ENCODE peak calls at places on chromosomes 3 and 15, in nine cellular contexts. A, R, P, U, B, K, F, J and N are unnamed samples.

GRCh38 chr3:110567032-110567431 is 504.6 kb upstream of the NECTIN3 start:
- DNase-seq in A (no peak), R (peak), P (no peak), U (no peak), B (no peak), K (no peak), F (no peak), J (no peak), N (no peak)

GRCh38 chr15:66952756-66953522 is 112.5 kb upstream of the SMAD3 start:
- DNase-seq in A (no peak), R (no peak), P (no peak), U (no peak), B (no peak), K (no peak), F (no peak), J (no peak), N (no peak)

GRCh38 chr3:143832433-143832832 is 15.8 kb downstream of the SLC9A9 start:
- DNase-seq in A (no peak), R (no peak), P (peak), U (no peak), B (no peak), K (no peak), F (no peak), J (no peak), N (no peak)

GRCh38 chr15:89841306-89841705 is 26.7 kb upstream of the ANPEP start:
- DNase-seq in A (no peak), R (no peak), P (no peak), U (no peak), B (no peak), K (no peak), F (no peak), J (no peak), N (no peak)

GRCh38 chr3:27728195-27729087 is 6.3 kb upstream of the EOMES start:
- DNase-seq in A (no peak), R (no peak), P (no peak), U (no peak), B (peak), K (no peak), F (peak), J (no peak), N (no peak)

GRCh38 chr3:136731274-136731884 is 20.8 kb downstream of the STAG1 start:
- DNase-seq in A (no peak), R (no peak), P (no peak), U (no peak), B (no peak), K (no peak), F (no peak), J (no peak), N (no peak)

GRCh38 chr3:52404391-52404790 is 40.5 kb downstream of the SEMA3G start:
- DNase-seq in A (no peak), R (no peak), P (no peak), U (no peak), B (no peak), K (no peak), F (no peak), J (no peak), N (no peak)

GRCh38 chr15:62549345-62549970 is 384.4 kb upstream of the C2CD4B start:
- DNase-seq in A (no peak), R (peak), P (peak), U (no peak), B (peak), K (no peak), F (no peak), J (no peak), N (peak)

GRCh38 chr15:64710664-64711441 is 64.5 kb downstream of the RBPMS2 start:
- DNase-seq in A (no peak), R (no peak), P (no peak), U (no peak), B (no peak), K (no peak), F (no peak), J (no peak), N (no peak)

GRCh38 chr3:186220365-186220764 is 111.5 kb upstream of the ETV5 start:
- DNase-seq in A (no peak), R (no peak), P (no peak), U (no peak), B (no peak), K (no peak), F (no peak), J (no peak), N (no peak)

GRCh38 chr3:177459397-177459796 is 262.1 kb upstream of the TBL1XR1 start:
- DNase-seq in A (no peak), R (peak), P (peak), U (no peak), B (no peak), K (no peak), F (no peak), J (no peak), N (peak)

GRCh38 chr3:138493804-138494606 is 59.6 kb downstream of the ESYT3 start:
- DNase-seq in A (no peak), R (peak), P (peak), U (peak), B (no peak), K (no peak), F (no peak), J (no peak), N (no peak)

GRCh38 chr3:4797201-4797600 is 182.0 kb upstream of the BHLHE40 start:
- DNase-seq in A (no peak), R (peak), P (no peak), U (no peak), B (no peak), K (no peak), F (no peak), J (no peak), N (no peak)

GRCh38 chr15:100889359-100890058 is 9.9 kb downstream of the ALDH1A3 start:
- DNase-seq in A (no peak), R (peak), P (peak), U (no peak), B (no peak), K (no peak), F (no peak), J (no peak), N (peak)

GRCh38 chr3:21665444-21665843 is 85.6 kb downstream of the ZNF385D start:
- DNase-seq in A (no peak), R (peak), P (no peak), U (no peak), B (no peak), K (no peak), F (no peak), J (no peak), N (no peak)

GRCh38 chr15:64864080-64864479 is 22.4 kb downstream of the PLEKHO2 start:
- DNase-seq in A (no peak), R (no peak), P (no peak), U (no peak), B (no peak), K (no peak), F (no peak), J (no peak), N (no peak)

GRCh38 chr3:54173371-54173770 is 51.0 kb downstream of the CACNA2D3 start:
- DNase-seq in A (no peak), R (no peak), P (no peak), U (no peak), B (no peak), K (no peak), F (no peak), J (no peak), N (no peak)